ENCODE peak calls at places on chromosomes 1 and 21, in nine cellular contexts. D, J, X, B, S, M, I, W and A are unnamed samples.

GRCh38 chr1:32939655-32940371 is 24.8 kb downstream of the RNF19B start:
- DNase-seq in D (peak), J (no peak), X (peak), B (no peak), S (peak), M (peak), I (no peak), W (peak), A (no peak)

GRCh38 chr21:41054206-41054605 is 113.8 kb upstream of the BACE2 start:
- DNase-seq in D (no peak), J (no peak), X (no peak), B (no peak), S (no peak), M (no peak), I (no peak), W (no peak), A (no peak)

GRCh38 chr1:8283058-8283884 is 34.6 kb upstream of the SLC45A1 start:
- DNase-seq in D (peak), J (no peak), X (peak), B (no peak), S (no peak), M (no peak), I (no peak), W (no peak), A (no peak)

GRCh38 chr1:52190500-52191252 is 48.8 kb downstream of the ZFYVE9 start:
- DNase-seq in D (no peak), J (no peak), X (no peak), B (no peak), S (no peak), M (no peak), I (no peak), W (no peak), A (no peak)

GRCh38 chr1:108610073-108610472 is 50.2 kb downstream of the EEIG2 start:
- DNase-seq in D (no peak), J (no peak), X (no peak), B (no peak), S (peak), M (peak), I (no peak), W (no peak), A (no peak)

GRCh38 chr1:106268070-106268469 is 788.4 kb upstream of the PRMT6 start:
- DNase-seq in D (peak), J (no peak), X (peak), B (no peak), S (peak), M (no peak), I (peak), W (peak), A (peak)

GRCh38 chr21:42313501-42313969 is 1.7 kb downstream of the TFF3 start:
- DNase-seq in D (no peak), J (no peak), X (no peak), B (no peak), S (no peak), M (no peak), I (peak), W (no peak), A (no peak)

GRCh38 chr1:94093996-94094395 is 27.0 kb downstream of the ABCA4 start:
- DNase-seq in D (peak), J (no peak), X (peak), B (no peak), S (peak), M (no peak), I (no peak), W (peak), A (no peak)

GRCh38 chr1:212142883-212143530 is 107.5 kb downstream of the DTL start:
- DNase-seq in D (no peak), J (no peak), X (no peak), B (no peak), S (no peak), M (no peak), I (no peak), W (no peak), A (no peak)

GRCh38 chr1:36764796-36765195 is 269.5 kb downstream of the GRIK3 start:
- DNase-seq in D (no peak), J (no peak), X (no peak), B (no peak), S (no peak), M (no peak), I (peak), W (no peak), A (no peak)

GRCh38 chr21:35075546-35075945 is 26.4 kb upstream of the RUNX1 start:
- DNase-seq in D (peak), J (no peak), X (peak), B (no peak), S (peak), M (no peak), I (no peak), W (no peak), A (no peak)

GRCh38 chr1:171871848-171872247 is 30.6 kb downstream of the DNM3 start:
- DNase-seq in D (no peak), J (no peak), X (no peak), B (no peak), S (no peak), M (no peak), I (no peak), W (no peak), A (no peak)

GRCh38 chr1:204462229-204462561 is 32.4 kb downstream of the PIK3C2B start:
- DNase-seq in D (no peak), J (no peak), X (no peak), B (no peak), S (no peak), M (no peak), I (no peak), W (no peak), A (no peak)

GRCh38 chr1:184075040-184076029 is 23.8 kb downstream of the TSEN15 start:
- DNase-seq in D (peak), J (peak), X (peak), B (no peak), S (peak), M (no peak), I (peak), W (peak), A (peak)

GRCh38 chr1:234619794-234620247 is 9.8 kb upstream of the IRF2BP2 start:
- DNase-seq in D (no peak), J (no peak), X (peak), B (no peak), S (no peak), M (no peak), I (peak), W (no peak), A (peak)

GRCh38 chr1:238985312-238985711 is 401.1 kb upstream of the CHRM3 start:
- DNase-seq in D (no peak), J (no peak), X (no peak), B (no peak), S (no peak), M (no peak), I (no peak), W (no peak), A (no peak)

GRCh38 chr1:152515454-152515823 is 1.2 kb downstream of the CRCT1 start:
- DNase-seq in D (no peak), J (no peak), X (peak), B (no peak), S (peak), M (no peak), I (no peak), W (no peak), A (no peak)

GRCh38 chr1:38831753-38832734 is 27.5 kb downstream of the RRAGC start:
- DNase-seq in D (no peak), J (no peak), X (peak), B (no peak), S (no peak), M (no peak), I (no peak), W (no peak), A (no peak)

GRCh38 chr1:44112486-44112885 is 6.1 kb upstream of the KLF17 start:
- DNase-seq in D (peak), J (no peak), X (peak), B (no peak), S (peak), M (no peak), I (no peak), W (no peak), A (no peak)

GRCh38 chr1:1122981-1123480 is 7.1 kb upstream of the C1orf159 start:
- DNase-seq in D (peak), J (no peak), X (peak), B (no peak), S (no peak), M (no peak), I (peak), W (no peak), A (no peak)

GRCh38 chr1:19007491-19008441 is 51.3 kb upstream of the IFFO2 start:
- DNase-seq in D (peak), J (no peak), X (no peak), B (no peak), S (peak), M (no peak), I (peak), W (no peak), A (no peak)

GRCh38 chr1:156241311-156241811 is 623 bp upstream of the BGLAP start:
- DNase-seq in D (peak), J (no peak), X (peak), B (no peak), S (no peak), M (no peak), I (no peak), W (peak), A (no peak)

GRCh38 chr1:10639301-10640078 is 157.0 kb downstream of the CASZ1 start:
- DNase-seq in D (no peak), J (no peak), X (no peak), B (no peak), S (peak), M (no peak), I (no peak), W (no peak), A (no peak)

GRCh38 chr1:69700770-69701169 is 133.0 kb downstream of the LRRC7 start:
- DNase-seq in D (peak), J (no peak), X (peak), B (no peak), S (peak), M (no peak), I (peak), W (peak), A (peak)

GRCh38 chr21:42609806-42610205 is 43.6 kb upstream of the PDE9A start:
- DNase-seq in D (no peak), J (peak), X (no peak), B (peak), S (no peak), M (no peak), I (no peak), W (peak), A (no peak)

GRCh38 chr1:61337981-61338848 is 255.9 kb downstream of the NFIA start:
- DNase-seq in D (peak), J (no peak), X (peak), B (no peak), S (peak), M (peak), I (peak), W (peak), A (peak)

GRCh38 chr1:55635856-55636255 is 420.7 kb upstream of the USP24 start:
- DNase-seq in D (no peak), J (no peak), X (peak), B (no peak), S (peak), M (no peak), I (no peak), W (no peak), A (no peak)

GRCh38 chr1:229578168-229579100 is 19.9 kb upstream of the ABCB10 start:
- DNase-seq in D (peak), J (no peak), X (no peak), B (no peak), S (no peak), M (no peak), I (no peak), W (no peak), A (no peak)

GRCh38 chr1:205506409-205507196 is 2.1 kb downstream of the CDK18 start:
- DNase-seq in D (no peak), J (no peak), X (no peak), B (no peak), S (no peak), M (no peak), I (no peak), W (no peak), A (no peak)

GRCh38 chr1:13763991-13764390 is 64.0 kb downstream of the PRDM2 start:
- DNase-seq in D (peak), J (no peak), X (no peak), B (no peak), S (no peak), M (no peak), I (no peak), W (no peak), A (no peak)

GRCh38 chr1:210299501-210299900 is 29.2 kb upstream of the HHAT start:
- DNase-seq in D (no peak), J (no peak), X (no peak), B (no peak), S (no peak), M (no peak), I (no peak), W (no peak), A (no peak)

GRCh38 chr1:205456383-205456867 is 580 bp upstream of the BLACAT1 start:
- DNase-seq in D (no peak), J (no peak), X (no peak), B (no peak), S (no peak), M (no peak), I (no peak), W (no peak), A (no peak)

GRCh38 chr1:87044840-87045239 is 130.4 kb downstream of the HS2ST1 start:
- DNase-seq in D (no peak), J (peak), X (no peak), B (no peak), S (no peak), M (no peak), I (no peak), W (no peak), A (no peak)

GRCh38 chr21:36428789-36429671 is 43.8 kb downstream of the CHAF1B start:
- DNase-seq in D (peak), J (no peak), X (peak), B (no peak), S (no peak), M (no peak), I (no peak), W (no peak), A (no peak)

GRCh38 chr1:230517786-230518185 is 91.7 kb upstream of the PGBD5 start:
- DNase-seq in D (no peak), J (no peak), X (no peak), B (no peak), S (no peak), M (peak), I (no peak), W (no peak), A (no peak)

GRCh38 chr1:244437108-244437507 is 14.6 kb downstream of the ADSS2 start:
- DNase-seq in D (peak), J (no peak), X (peak), B (no peak), S (peak), M (no peak), I (no peak), W (no peak), A (no peak)